ENCODE peak calls at places on chromosomes 13 and 19, in ten cellular contexts. I is Calu3; T is GM06990; G is WTC11; W is tibial artery; J is OCI-LY7; A is left ventricle myocardium inferior; U is AG10803; H is neural crest cell; R is CD8-positive, alpha-beta T cell. N is an unnamed sample.

GRCh38 chr19:35760711-35761349 is 2.9 kb downstream of the PROSER3 start:
- DNase-seq in W (no peak), T (no peak), U (no peak), H (no peak), J (no peak), A (no peak), R (no peak), I (no peak), G (no peak), N (no peak)

GRCh38 chr13:110457361-110457760 is 104.2 kb downstream of the RAB20 start:
- DNase-seq in I (no peak), T (no peak), W (no peak), G (no peak), R (no peak), J (no peak), A (no peak), U (no peak), H (no peak), N (no peak)

GRCh38 chr19:48970923-48971395 is 5.8 kb downstream of the FTL start:
- DNase-seq in U (peak), H (peak), I (peak), W (peak), G (peak), T (peak), J (peak), R (peak), A (peak), N (peak)

GRCh38 chr19:18999896-19000620 is 33.3 kb downstream of the SUGP2 start:
- DNase-seq in H (no peak), R (no peak), I (peak), U (peak), W (no peak), J (no peak), T (no peak), G (peak), A (no peak), N (no peak)

GRCh38 chr13:103354189-103354588 is 288.0 kb upstream of the SLC10A2 start:
- DNase-seq in U (no peak), R (no peak), A (no peak), H (no peak), J (no peak), W (no peak), G (no peak), I (no peak), T (no peak), N (no peak)

GRCh38 chr13:113519556-113519955 is 29.0 kb upstream of the DCUN1D2 start:
- DNase-seq in U (no peak), W (no peak), R (no peak), H (no peak), T (no peak), J (no peak), A (no peak), I (no peak), G (no peak), N (no peak)

GRCh38 chr19:39399684-39400465 is 6.8 kb upstream of the ZFP36 start:
- DNase-seq in I (no peak), J (no peak), T (no peak), G (no peak), W (no peak), A (no peak), H (no peak), U (no peak), R (no peak), N (no peak)

GRCh38 chr13:39144941-39145533 is 106.8 kb downstream of the NHLRC3 start:
- DNase-seq in H (peak), I (peak), W (peak), T (peak), G (peak), U (peak), J (peak), R (no peak), A (peak), N (peak)

GRCh38 chr13:27978301-27978968 is 9.3 kb upstream of the CDX2 start:
- DNase-seq in J (no peak), R (no peak), A (no peak), W (no peak), I (no peak), T (no peak), U (no peak), H (no peak), G (peak), N (peak)

GRCh38 chr13:24074687-24075086 is 85.8 kb upstream of the SPATA13 start:
- DNase-seq in R (no peak), T (no peak), A (no peak), J (no peak), H (no peak), I (no peak), G (no peak), U (no peak), W (peak), N (no peak)

GRCh38 chr19:18848860-18849661 is 17.3 kb downstream of the UPF1 start:
- DNase-seq in I (no peak), J (no peak), R (no peak), A (peak), H (no peak), W (peak), U (peak), T (no peak), G (no peak), N (no peak)

GRCh38 chr19:33796164-33797100 is at the start of gene KCTD15:
- DNase-seq in I (peak), A (peak), H (peak), G (peak), J (peak), U (peak), R (no peak), W (no peak), T (no peak), N (no peak)

GRCh38 chr13:51707468-51707867 is 96.5 kb downstream of the DHRS12 start:
- DNase-seq in I (no peak), H (no peak), W (no peak), T (no peak), J (peak), A (no peak), U (no peak), G (no peak), R (no peak), N (no peak)

GRCh38 chr19:14030997-14031718 is 404 bp upstream of the IL27RA start:
- DNase-seq in T (no peak), U (no peak), J (no peak), G (no peak), W (no peak), A (no peak), H (no peak), R (no peak), I (no peak), N (peak)

GRCh38 chr19:20964798-20965197 is 41.7 kb downstream of the ZNF85 start:
- DNase-seq in T (no peak), G (peak), A (no peak), W (no peak), J (peak), H (no peak), U (no peak), I (no peak), R (no peak), N (no peak)
- TF ChIP-seq CTCF in T (no peak), G (peak), A (no peak), W (no peak), J (no peak), H (no peak), U (no peak), I (no peak), R (no peak), N (no peak)

GRCh38 chr19:41895745-41896580 is 13.0 kb downstream of the ARHGEF1 start:
- DNase-seq in U (no peak), I (no peak), H (no peak), T (no peak), J (peak), G (no peak), A (no peak), W (no peak), R (no peak), N (no peak)
- TF ChIP-seq CTCF in U (peak), I (peak), H (peak), T (peak), J (peak), G (no peak), A (no peak), W (no peak), R (peak), N (no peak)

GRCh38 chr19:10984166-10984735 is 23.4 kb downstream of the SMARCA4 start:
- DNase-seq in I (no peak), H (no peak), A (no peak), W (no peak), R (no peak), J (no peak), T (no peak), U (no peak), G (peak), N (no peak)
- TF ChIP-seq CTCF in I (no peak), H (no peak), A (no peak), W (no peak), R (no peak), J (no peak), T (no peak), U (no peak), G (no peak), N (no peak)

GRCh38 chr19:2578391-2578826 is 102.5 kb downstream of the GADD45B start:
- DNase-seq in H (no peak), G (peak), I (peak), J (no peak), W (peak), A (peak), T (no peak), U (peak), R (no peak), N (no peak)

GRCh38 chr19:2579678-2580280 is 103.9 kb downstream of the GADD45B start:
- DNase-seq in A (no peak), W (no peak), G (no peak), H (no peak), J (no peak), R (no peak), T (no peak), U (no peak), I (no peak), N (no peak)

GRCh38 chr19:2577722-2578335 is 101.9 kb downstream of the GADD45B start:
- DNase-seq in H (no peak), U (peak), G (no peak), J (no peak), I (no peak), R (no peak), T (no peak), W (peak), A (no peak), N (no peak)

GRCh38 chr19:2575734-2576481 is 100.0 kb downstream of the GADD45B start:
- DNase-seq in J (no peak), H (no peak), G (no peak), T (no peak), A (peak), W (peak), R (no peak), I (peak), U (peak), N (no peak)

DNA sequence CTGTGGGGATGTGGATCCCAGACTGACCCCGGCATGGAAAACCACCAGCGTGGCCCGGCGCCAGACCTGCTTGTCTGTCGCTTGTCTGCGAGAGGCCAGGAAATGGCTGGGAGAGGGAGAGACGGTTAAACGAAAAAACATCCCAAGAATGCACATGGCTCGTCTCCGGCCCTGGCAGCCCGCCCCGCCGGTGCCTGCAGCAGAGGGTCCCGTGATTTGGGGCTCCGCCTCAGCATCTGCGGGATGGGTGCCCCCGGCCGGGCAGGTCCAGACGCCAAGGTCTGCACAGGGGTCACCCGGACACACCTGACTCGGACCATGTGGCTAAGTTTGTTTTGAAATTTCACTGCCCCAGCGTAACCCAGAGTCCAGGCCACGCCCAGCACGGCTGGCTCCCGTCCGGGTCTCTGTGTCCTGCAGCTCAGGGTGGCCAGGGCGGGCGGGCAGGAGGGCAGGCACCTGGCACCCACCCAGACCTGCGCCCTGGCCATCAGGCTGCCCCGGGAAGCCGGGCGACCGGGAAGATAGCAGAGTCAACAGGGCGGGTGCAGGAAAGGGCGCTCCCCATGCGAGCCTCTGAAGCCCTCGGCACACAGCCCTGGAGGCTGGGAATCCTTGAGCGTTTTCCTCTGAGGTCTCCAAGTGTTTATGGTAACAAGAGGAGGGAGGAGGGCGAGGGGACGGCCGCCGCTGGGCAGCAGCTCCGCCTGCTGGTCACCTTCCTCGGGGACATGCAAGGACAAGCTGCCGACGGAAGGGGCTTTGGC is 103.2 kb downstream of the GADD45B start:
- DNase-seq in R (peak), G (peak), T (peak), J (no peak), H (peak), U (peak), I (peak), W (peak), A (peak), N (peak)
- TF ChIP-seq CTCF in R (peak), G (peak), T (peak), J (peak), H (peak), U (peak), I (peak), W (peak), A (peak), N (peak)

DNA sequence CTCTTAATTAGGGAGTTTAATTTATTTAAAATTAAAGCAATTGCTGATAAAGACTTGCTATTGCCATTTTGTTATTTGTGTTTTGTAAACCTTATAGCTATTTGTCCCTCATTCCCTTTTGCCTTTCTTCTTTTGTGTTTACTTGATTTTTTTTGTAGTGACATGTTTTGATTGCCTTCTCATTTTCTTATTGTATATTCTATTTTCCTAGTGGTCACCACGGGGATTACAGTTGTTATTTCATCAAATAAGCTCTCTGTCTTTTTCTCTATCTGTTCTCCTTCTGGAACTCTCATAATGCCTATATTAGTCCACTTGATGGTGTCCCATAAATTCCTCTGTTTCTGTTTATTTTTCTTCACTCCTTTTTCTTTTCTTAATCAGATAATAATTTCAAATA is 64.4 kb upstream of the FRY start:
- DNase-seq in A (no peak), G (no peak), T (no peak), W (no peak), R (no peak), J (peak), U (no peak), H (no peak), I (no peak), N (no peak)
- TF ChIP-seq CTCF in A (peak), G (no peak), T (no peak), W (no peak), R (no peak), J (peak), U (no peak), H (peak), I (no peak), N (no peak)

GRCh38 chr13:80334582-80335260 is 6.2 kb downstream of the SPRY2 start:
- DNase-seq in T (no peak), R (no peak), G (no peak), H (no peak), U (no peak), A (no peak), W (no peak), I (no peak), J (no peak), N (no peak)
- TF ChIP-seq CTCF in T (no peak), R (no peak), G (no peak), H (peak), U (peak), A (peak), W (no peak), I (no peak), J (no peak), N (no peak)

DNA sequence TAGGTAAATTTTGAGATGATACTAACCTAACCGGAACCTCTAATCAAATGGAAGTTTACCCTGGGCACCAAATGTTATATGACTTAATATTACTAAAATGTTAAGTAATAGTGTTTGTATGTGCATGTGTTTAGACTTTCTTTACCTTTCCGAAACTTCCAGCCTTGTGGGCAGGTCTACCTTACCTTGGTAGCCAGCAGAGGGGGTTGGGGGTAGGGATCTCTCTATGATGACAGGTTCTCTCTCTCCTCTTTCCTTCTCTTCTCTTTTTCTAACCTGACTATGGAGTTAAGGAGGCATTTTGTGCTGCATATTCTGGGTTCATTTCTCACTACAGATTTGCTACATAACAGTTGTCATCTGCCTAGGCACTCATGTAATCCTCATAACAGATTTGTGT is 6.8 kb upstream of the FRY start:
- DNase-seq in H (no peak), U (no peak), A (no peak), R (no peak), I (no peak), W (no peak), G (no peak), J (no peak), T (no peak), N (no peak)
- TF ChIP-seq CTCF in H (no peak), U (no peak), A (no peak), R (no peak), I (no peak), W (no peak), G (no peak), J (no peak), T (no peak), N (no peak)

N was measured in GM20000.